ENCODE peak calls at places on chromosomes 13 and 19, in six cellular contexts. One of them, this sample, is unnamed.

GRCh38 chr19:52648336-52648990 is 10.3 kb upstream of the ZNF83 start:
- DNase-seq in mesenchymal stem cell: peak; percentile 61
- DNase-seq in H9: no peak
- DNase-seq in neuronal stem cell: no peak
- DNase-seq in trophoblast cell: peak; percentile 40
- DNase-seq in H1: no peak
- DNase-seq in this sample: peak; percentile 68

GRCh38 chr13:42746846-42747245 is 34.5 kb upstream of the FAM216B start:
- DNase-seq in mesenchymal stem cell: no peak
- DNase-seq in H9: no peak
- DNase-seq in neuronal stem cell: no peak
- DNase-seq in trophoblast cell: no peak
- DNase-seq in H1: no peak
- DNase-seq in this sample: peak; percentile 58

GRCh38 chr13:50208826-50209335 is 193.6 kb downstream of the KCNRG start:
- DNase-seq in mesenchymal stem cell: peak; percentile 91
- DNase-seq in H9: peak; percentile 66
- DNase-seq in neuronal stem cell: no peak
- DNase-seq in trophoblast cell: no peak
- DNase-seq in H1: peak; percentile 9
- DNase-seq in this sample: peak; percentile 76

GRCh38 chr19:17972230-17972629 is 5.3 kb downstream of the KCNN1 start:
- DNase-seq in mesenchymal stem cell: no peak
- DNase-seq in H9: no peak
- DNase-seq in neuronal stem cell: no peak
- DNase-seq in trophoblast cell: no peak
- DNase-seq in H1: no peak
- DNase-seq in this sample: no peak

GRCh38 chr19:367963-368623 is 23.5 kb upstream of the MIER2 start:
- DNase-seq in mesenchymal stem cell: no peak
- DNase-seq in H9: peak; percentile 10
- DNase-seq in neuronal stem cell: no peak
- DNase-seq in trophoblast cell: no peak
- DNase-seq in H1: no peak
- DNase-seq in this sample: no peak

GRCh38 chr19:4534836-4535658 is at the start of gene PLIN5:
- DNase-seq in mesenchymal stem cell: peak; percentile 38
- DNase-seq in H9: peak; percentile 95
- DNase-seq in neuronal stem cell: peak; percentile 85
- DNase-seq in trophoblast cell: peak; percentile 34
- DNase-seq in H1: peak; percentile 54
- DNase-seq in this sample: peak; percentile 26

GRCh38 chr13:113771709-113772331 is 12.8 kb downstream of the TMEM255B start:
- DNase-seq in mesenchymal stem cell: no peak
- DNase-seq in H9: no peak
- DNase-seq in neuronal stem cell: no peak
- DNase-seq in trophoblast cell: no peak
- DNase-seq in H1: no peak
- DNase-seq in this sample: peak; percentile 37

GRCh38 chr13:33639158-33639557 is 178.8 kb upstream of the RFC3 start:
- DNase-seq in mesenchymal stem cell: peak; percentile 94
- DNase-seq in H9: no peak
- DNase-seq in neuronal stem cell: no peak
- DNase-seq in trophoblast cell: peak; percentile 77
- DNase-seq in H1: no peak
- DNase-seq in this sample: peak; percentile 44

GRCh38 chr19:16944626-16945363 is 56.0 kb downstream of the F2RL3 start:
- DNase-seq in mesenchymal stem cell: no peak
- DNase-seq in H9: no peak
- DNase-seq in neuronal stem cell: no peak
- DNase-seq in trophoblast cell: no peak
- DNase-seq in H1: no peak
- DNase-seq in this sample: no peak

GRCh38 chr19:49398931-49399330 is 10.9 kb downstream of the KASH5 start:
- DNase-seq in mesenchymal stem cell: no peak
- DNase-seq in H9: no peak
- DNase-seq in neuronal stem cell: no peak
- DNase-seq in trophoblast cell: no peak
- DNase-seq in H1: no peak
- DNase-seq in this sample: no peak
- H3K14ac ChIP-seq in mesenchymal stem cell: no peak overlapping the region
- H3K14ac ChIP-seq in H9: no peak overlapping the region
- H3K14ac ChIP-seq in neuronal stem cell: no peak overlapping the region
- H3K14ac ChIP-seq in trophoblast cell: no peak overlapping the region
- H3K14ac ChIP-seq in H1: no peak overlapping the region
- H3K14ac ChIP-seq in this sample: no peak overlapping the region

DNA sequence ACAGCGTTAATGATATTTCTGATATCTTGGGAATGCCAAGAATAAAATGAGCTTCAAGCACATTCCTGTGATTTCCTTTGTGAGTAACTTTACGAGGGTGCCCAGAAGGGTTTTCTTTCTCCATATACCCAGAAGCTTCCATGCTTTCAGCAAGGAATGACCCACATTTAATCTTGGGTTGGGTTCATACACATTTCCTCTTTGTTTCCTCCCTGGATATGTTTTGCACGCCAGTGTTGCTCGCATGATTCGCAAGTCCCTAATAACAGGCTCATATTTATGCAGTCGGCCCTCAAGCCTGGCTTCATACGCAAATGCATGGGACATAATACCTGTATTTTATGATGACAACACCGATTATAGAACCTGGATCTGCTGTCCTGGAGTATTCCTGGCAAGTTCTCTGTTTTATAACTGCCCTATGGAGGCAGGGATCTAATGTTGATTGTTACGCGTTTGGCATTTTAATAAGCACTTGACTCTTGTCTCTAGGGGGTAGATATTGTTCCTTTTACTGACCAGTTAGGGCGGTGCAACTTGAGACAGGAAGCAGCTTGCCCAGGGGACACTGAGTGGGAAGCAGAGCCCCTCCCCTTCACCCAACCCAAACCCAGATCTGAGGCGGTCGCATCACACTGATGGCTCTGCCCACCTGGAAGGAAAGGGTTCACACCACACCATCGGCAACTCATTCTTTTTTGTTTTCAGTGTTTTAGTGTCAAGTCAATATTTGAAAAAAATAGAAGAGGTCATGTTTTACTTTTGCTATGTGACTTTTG is 220.4 kb upstream of the SOX1 start:
- DNase-seq in mesenchymal stem cell: no peak
- DNase-seq in H9: peak; percentile 76
- DNase-seq in neuronal stem cell: no peak
- DNase-seq in trophoblast cell: peak; percentile 4
- DNase-seq in H1: peak; percentile 5
- DNase-seq in this sample: no peak
- H3K14ac ChIP-seq in mesenchymal stem cell: no peak overlapping the region
- H3K14ac ChIP-seq in H9: no peak overlapping the region
- H3K14ac ChIP-seq in neuronal stem cell: no peak overlapping the region
- H3K14ac ChIP-seq in trophoblast cell: no peak overlapping the region
- H3K14ac ChIP-seq in H1: no peak overlapping the region
- H3K14ac ChIP-seq in this sample: no peak overlapping the region

GRCh38 chr13:36337938-36338337 is 8.3 kb downstream of the SPART start:
- DNase-seq in mesenchymal stem cell: no peak
- DNase-seq in H9: no peak
- DNase-seq in neuronal stem cell: no peak
- DNase-seq in trophoblast cell: no peak
- DNase-seq in H1: no peak
- DNase-seq in this sample: no peak

GRCh38 chr13:36341718-36342117 is 4.5 kb downstream of the SPART start:
- DNase-seq in mesenchymal stem cell: peak; percentile 83
- DNase-seq in H9: no peak
- DNase-seq in neuronal stem cell: no peak
- DNase-seq in trophoblast cell: no peak
- DNase-seq in H1: no peak
- DNase-seq in this sample: peak; percentile 51

GRCh38 chr13:36343766-36344165 is 2.4 kb downstream of the SPART start:
- DNase-seq in mesenchymal stem cell: no peak
- DNase-seq in H9: no peak
- DNase-seq in neuronal stem cell: no peak
- DNase-seq in trophoblast cell: no peak
- DNase-seq in H1: no peak
- DNase-seq in this sample: no peak

GRCh38 chr13:36344173-36344572 is 2.0 kb downstream of the SPART start:
- DNase-seq in mesenchymal stem cell: peak; percentile 89
- DNase-seq in H9: no peak
- DNase-seq in neuronal stem cell: no peak
- DNase-seq in trophoblast cell: peak; percentile 41
- DNase-seq in H1: no peak
- DNase-seq in this sample: peak; percentile 70

DNA sequence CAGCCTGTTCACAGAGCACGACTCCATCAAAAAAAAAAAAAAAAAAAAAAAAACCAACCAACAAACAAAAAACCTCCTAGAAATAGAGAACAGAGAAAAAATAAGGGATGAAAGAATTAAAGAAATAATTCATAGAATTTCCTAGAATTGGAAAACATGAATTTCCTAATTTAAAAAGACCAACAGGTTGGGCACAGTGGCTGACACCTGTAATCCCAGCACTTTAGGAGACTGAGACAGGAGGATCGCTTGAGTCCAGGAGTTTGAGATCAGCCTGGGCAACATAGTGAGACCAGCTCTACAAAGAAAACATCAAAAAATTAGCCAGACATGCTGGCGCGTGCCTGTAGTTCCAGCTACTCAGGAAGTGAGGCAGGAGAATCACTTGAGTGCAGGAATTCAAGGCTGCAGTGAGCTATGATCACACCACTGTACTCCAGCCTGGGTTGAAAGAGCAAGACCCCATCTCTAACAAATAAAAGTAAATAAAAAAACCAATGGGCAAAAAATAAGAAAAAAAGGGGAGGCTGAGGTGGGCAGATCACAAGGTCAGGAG is 6.5 kb downstream of the SPART start:
- DNase-seq in mesenchymal stem cell: peak; percentile 31
- DNase-seq in H9: no peak
- DNase-seq in neuronal stem cell: no peak
- DNase-seq in trophoblast cell: peak; percentile 68
- DNase-seq in H1: no peak
- DNase-seq in this sample: no peak
- H3K14ac ChIP-seq in mesenchymal stem cell: no peak overlapping the region
- H3K14ac ChIP-seq in H9: no peak overlapping the region
- H3K14ac ChIP-seq in neuronal stem cell: no peak overlapping the region
- H3K14ac ChIP-seq in trophoblast cell: no peak overlapping the region
- H3K14ac ChIP-seq in H1: no peak overlapping the region
- H3K14ac ChIP-seq in this sample: no peak overlapping the region

GRCh38 chr13:90485441-90485840 is 862.0 kb upstream of the MIR17HG start:
- DNase-seq in mesenchymal stem cell: peak; percentile 74
- DNase-seq in H9: no peak
- DNase-seq in neuronal stem cell: no peak
- DNase-seq in trophoblast cell: no peak
- DNase-seq in H1: no peak
- DNase-seq in this sample: peak; percentile 65
- H3K14ac ChIP-seq in mesenchymal stem cell: no peak overlapping the region
- H3K14ac ChIP-seq in H9: no peak overlapping the region
- H3K14ac ChIP-seq in neuronal stem cell: no peak overlapping the region
- H3K14ac ChIP-seq in trophoblast cell: no peak overlapping the region
- H3K14ac ChIP-seq in H1: no peak overlapping the region
- H3K14ac ChIP-seq in this sample: no peak overlapping the region

GRCh38 chr19:15629003-15629880 is 11.5 kb upstream of the CYP4F3 start:
- DNase-seq in mesenchymal stem cell: no peak
- DNase-seq in H9: peak; percentile 72
- DNase-seq in neuronal stem cell: peak; percentile 2
- DNase-seq in trophoblast cell: peak; percentile 64
- DNase-seq in H1: no peak
- DNase-seq in this sample: peak; percentile 19
- H3K14ac ChIP-seq in mesenchymal stem cell: no peak overlapping the region
- H3K14ac ChIP-seq in H9: no peak overlapping the region
- H3K14ac ChIP-seq in neuronal stem cell: peak overlapping the region; percentile 21
- H3K14ac ChIP-seq in trophoblast cell: no peak overlapping the region
- H3K14ac ChIP-seq in H1: no peak overlapping the region
- H3K14ac ChIP-seq in this sample: no peak overlapping the region

GRCh38 chr13:94120878-94121277 is 358.6 kb downstream of the DCT start:
- DNase-seq in mesenchymal stem cell: peak; percentile 33
- DNase-seq in H9: no peak
- DNase-seq in neuronal stem cell: no peak
- DNase-seq in trophoblast cell: no peak
- DNase-seq in H1: no peak
- DNase-seq in this sample: no peak
- H3K14ac ChIP-seq in mesenchymal stem cell: no peak overlapping the region
- H3K14ac ChIP-seq in H9: no peak overlapping the region
- H3K14ac ChIP-seq in neuronal stem cell: no peak overlapping the region
- H3K14ac ChIP-seq in trophoblast cell: no peak overlapping the region
- H3K14ac ChIP-seq in H1: no peak overlapping the region
- H3K14ac ChIP-seq in this sample: no peak overlapping the region

GRCh38 chr13:85657942-85658341 is 141.3 kb downstream of the SLITRK6 start:
- DNase-seq in mesenchymal stem cell: no peak
- DNase-seq in H9: no peak
- DNase-seq in neuronal stem cell: no peak
- DNase-seq in trophoblast cell: no peak
- DNase-seq in H1: no peak
- DNase-seq in this sample: no peak
- H3K14ac ChIP-seq in mesenchymal stem cell: no peak overlapping the region
- H3K14ac ChIP-seq in H9: no peak overlapping the region
- H3K14ac ChIP-seq in neuronal stem cell: no peak overlapping the region
- H3K14ac ChIP-seq in trophoblast cell: no peak overlapping the region
- H3K14ac ChIP-seq in H1: no peak overlapping the region
- H3K14ac ChIP-seq in this sample: no peak overlapping the region

DNA sequence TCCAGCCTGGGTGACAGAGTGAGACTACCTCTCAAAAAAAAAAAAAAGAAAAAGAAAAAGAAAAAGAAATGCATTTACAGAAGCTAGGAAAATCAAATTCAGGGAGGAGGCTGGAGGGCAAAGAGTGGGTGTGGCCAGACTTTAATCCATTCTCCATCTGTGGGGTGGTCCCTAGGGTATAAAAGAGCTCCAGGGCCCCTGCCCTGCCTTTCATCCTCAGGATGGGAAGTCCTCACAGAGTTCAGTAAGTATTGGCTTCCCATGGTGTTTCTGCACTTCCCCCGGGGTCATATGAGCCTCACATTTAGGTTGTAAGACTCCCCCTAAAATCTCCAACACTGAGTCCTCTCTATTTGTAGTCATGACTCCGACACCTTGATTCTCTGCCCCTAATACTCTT is 33.0 kb downstream of the DPRX start:
- DNase-seq in mesenchymal stem cell: no peak
- DNase-seq in H9: peak; percentile 46
- DNase-seq in neuronal stem cell: no peak
- DNase-seq in trophoblast cell: no peak
- DNase-seq in H1: no peak
- DNase-seq in this sample: no peak
- H3K14ac ChIP-seq in mesenchymal stem cell: no peak overlapping the region
- H3K14ac ChIP-seq in H9: no peak overlapping the region
- H3K14ac ChIP-seq in neuronal stem cell: no peak overlapping the region
- H3K14ac ChIP-seq in trophoblast cell: no peak overlapping the region
- H3K14ac ChIP-seq in H1: no peak overlapping the region
- H3K14ac ChIP-seq in this sample: no peak overlapping the region